ENCODE peak calls at places on chromosomes 16 and 17, in eight cellular contexts. O, G, A, X, E, W, S and R are unnamed samples.
A peak's percentile ranks its signal among the peaks of the same experiment; 100 is the strongest.

GRCh38 chr17:14310101-14310500 is 9.2 kb downstream of the HS3ST3B1 start:
- DNase-seq in O (no peak), G (no peak), A (no peak), X (no peak), E (no peak), W (no peak), S (no peak), R (no peak)

GRCh38 chr16:351804-352520 is 561 bp downstream of the AXIN1 start:
- DNase-seq in O (no peak), G (no peak), A (no peak), X (no peak), E (peak; percentile 61), W (no peak), S (peak; percentile 16), R (peak; percentile 67)

GRCh38 chr16:86768999-86769398 is 190.7 kb downstream of the FOXL1 start:
- DNase-seq in O (no peak), G (peak; percentile 43), A (no peak), X (no peak), E (no peak), W (no peak), S (no peak), R (no peak)

GRCh38 chr17:67431210-67432015 is 54.3 kb downstream of the PITPNC1 start:
- DNase-seq in O (no peak), G (no peak), A (no peak), X (no peak), E (peak; percentile 91), W (no peak), S (no peak), R (peak; percentile 81)

GRCh38 chr16:55253987-55254386 is 70.0 kb upstream of the IRX6 start:
- DNase-seq in O (no peak), G (no peak), A (no peak), X (no peak), E (no peak), W (no peak), S (no peak), R (no peak)

GRCh38 chr17:44543213-44543904 is 13.9 kb upstream of the FZD2 start:
- DNase-seq in O (no peak), G (peak; percentile 86), A (no peak), X (no peak), E (peak; percentile 88), W (no peak), S (no peak), R (peak; percentile 89)

GRCh38 chr16:54359086-54359485 is 72.5 kb upstream of the IRX3 start:
- DNase-seq in O (no peak), G (no peak), A (no peak), X (no peak), E (no peak), W (no peak), S (no peak), R (no peak)

GRCh38 chr16:21336231-21336630 is 58.1 kb upstream of the CRYM start:
- DNase-seq in O (no peak), G (no peak), A (no peak), X (no peak), E (peak; percentile 24), W (no peak), S (no peak), R (peak; percentile 5)

GRCh38 chr16:13779676-13780075 is 140.3 kb upstream of the ERCC4 start:
- DNase-seq in O (peak; percentile 32), G (peak; percentile 22), A (peak; percentile 27), X (no peak), E (no peak), W (no peak), S (no peak), R (no peak)

GRCh38 chr17:15398736-15399331 is 57.4 kb upstream of the TEKT3 start:
- DNase-seq in O (no peak), G (no peak), A (no peak), X (no peak), E (peak; percentile 88), W (peak; percentile 63), S (no peak), R (peak; percentile 53)

GRCh38 chr17:19948100-19948943 is 29.3 kb downstream of the AKAP10 start:
- DNase-seq in O (no peak), G (no peak), A (no peak), X (no peak), E (no peak), W (no peak), S (no peak), R (no peak)